ENCODE peak calls at places on chromosomes 12 and 14, in five cellular contexts. One of them, this sample, is unnamed.

GRCh38 chr12:51901121-51901812 is 6.0 kb upstream of the ACVRL1 start:
- DNase-seq in fibroblast of mammary gland: no peak
- DNase-seq in prostate gland: no peak
- DNase-seq in heart right ventricle: no peak
- DNase-seq in K562: peak; percentile 44
- DNase-seq in this sample: no peak

GRCh38 chr12:9607816-9608215 is at the start of gene KLRB1:
- DNase-seq in fibroblast of mammary gland: no peak
- DNase-seq in prostate gland: no peak
- DNase-seq in heart right ventricle: no peak
- DNase-seq in K562: no peak
- DNase-seq in this sample: no peak

GRCh38 chr12:113187588-113187987 is 2.1 kb downstream of the RITA1 start:
- DNase-seq in fibroblast of mammary gland: no peak
- DNase-seq in prostate gland: no peak
- DNase-seq in heart right ventricle: no peak
- DNase-seq in K562: no peak
- DNase-seq in this sample: no peak

GRCh38 chr12:110704750-110705149 is 15.8 kb upstream of the HVCN1 start:
- DNase-seq in fibroblast of mammary gland: no peak
- DNase-seq in prostate gland: peak; percentile 30
- DNase-seq in heart right ventricle: no peak
- DNase-seq in K562: no peak
- DNase-seq in this sample: no peak

GRCh38 chr12:19761465-19761864 is 322.2 kb downstream of the AEBP2 start:
- DNase-seq in fibroblast of mammary gland: no peak
- DNase-seq in prostate gland: no peak
- DNase-seq in heart right ventricle: no peak
- DNase-seq in K562: no peak
- DNase-seq in this sample: no peak

GRCh38 chr12:41604830-41605229 is 416.7 kb downstream of the PDZRN4 start:
- DNase-seq in fibroblast of mammary gland: no peak
- DNase-seq in prostate gland: no peak
- DNase-seq in heart right ventricle: no peak
- DNase-seq in K562: no peak
- DNase-seq in this sample: no peak

GRCh38 chr12:116164976-116165425 is 112.5 kb downstream of the MED13L start:
- DNase-seq in fibroblast of mammary gland: peak; percentile 67
- DNase-seq in prostate gland: no peak
- DNase-seq in heart right ventricle: no peak
- DNase-seq in K562: no peak
- DNase-seq in this sample: peak; percentile 52

GRCh38 chr12:81128930-81129554 is 51.2 kb downstream of the ACSS3 start:
- DNase-seq in fibroblast of mammary gland: peak; percentile 60
- DNase-seq in prostate gland: no peak
- DNase-seq in heart right ventricle: no peak
- DNase-seq in K562: peak; percentile 18
- DNase-seq in this sample: peak; percentile 24

GRCh38 chr12:40225984-40226602 is 1.3 kb downstream of the LRRK2 start:
- DNase-seq in fibroblast of mammary gland: no peak
- DNase-seq in prostate gland: no peak
- DNase-seq in heart right ventricle: no peak
- DNase-seq in K562: no peak
- DNase-seq in this sample: no peak

GRCh38 chr12:51915003-51915625 is 7.8 kb downstream of the ACVRL1 start:
- DNase-seq in fibroblast of mammary gland: no peak
- DNase-seq in prostate gland: no peak
- DNase-seq in heart right ventricle: no peak
- DNase-seq in K562: peak; percentile 71
- DNase-seq in this sample: no peak

GRCh38 chr12:103623716-103624115 is 36.6 kb downstream of the STAB2 start:
- DNase-seq in fibroblast of mammary gland: no peak
- DNase-seq in prostate gland: no peak
- DNase-seq in heart right ventricle: no peak
- DNase-seq in K562: no peak
- DNase-seq in this sample: no peak

GRCh38 chr12:111038941-111039340 is 118.6 kb upstream of the MYL2 start:
- DNase-seq in fibroblast of mammary gland: no peak
- DNase-seq in prostate gland: no peak
- DNase-seq in heart right ventricle: no peak
- DNase-seq in K562: no peak
- DNase-seq in this sample: no peak

GRCh38 chr14:73248294-73248868 is 11.1 kb downstream of the PAPLN start:
- DNase-seq in fibroblast of mammary gland: peak; percentile 56
- DNase-seq in prostate gland: no peak
- DNase-seq in heart right ventricle: no peak
- DNase-seq in K562: peak; percentile 51
- DNase-seq in this sample: peak; percentile 20

GRCh38 chr12:53575502-53576264 is 50.5 kb downstream of the ATF7 start:
- DNase-seq in fibroblast of mammary gland: peak; percentile 90
- DNase-seq in prostate gland: peak; percentile 24
- DNase-seq in heart right ventricle: no peak
- DNase-seq in K562: peak; percentile 24
- DNase-seq in this sample: peak; percentile 70

GRCh38 chr14:22432348-22432976 is 156.6 kb downstream of the DAD1 start:
- DNase-seq in fibroblast of mammary gland: peak; percentile 93
- DNase-seq in prostate gland: peak; percentile 68
- DNase-seq in heart right ventricle: no peak
- DNase-seq in K562: peak; percentile 20
- DNase-seq in this sample: peak; percentile 81

GRCh38 chr12:106429636-106430035 is 72.1 kb downstream of the POLR3B start:
- DNase-seq in fibroblast of mammary gland: no peak
- DNase-seq in prostate gland: no peak
- DNase-seq in heart right ventricle: no peak
- DNase-seq in K562: no peak
- DNase-seq in this sample: no peak

GRCh38 chr12:24042651-24043050 is 93.2 kb upstream of the SOX5 start:
- DNase-seq in fibroblast of mammary gland: no peak
- DNase-seq in prostate gland: no peak
- DNase-seq in heart right ventricle: no peak
- DNase-seq in K562: no peak
- DNase-seq in this sample: no peak

GRCh38 chr12:60977966-60978365 is 1282.2 kb upstream of the USP15 start:
- DNase-seq in fibroblast of mammary gland: no peak
- DNase-seq in prostate gland: no peak
- DNase-seq in heart right ventricle: no peak
- DNase-seq in K562: no peak
- DNase-seq in this sample: no peak

GRCh38 chr12:6053541-6053940 is 70.9 kb downstream of the VWF start:
- DNase-seq in fibroblast of mammary gland: no peak
- DNase-seq in prostate gland: no peak
- DNase-seq in heart right ventricle: no peak
- DNase-seq in K562: no peak
- DNase-seq in this sample: no peak

GRCh38 chr12:108568653-108569154 is 6.3 kb downstream of the ISCU start:
- DNase-seq in fibroblast of mammary gland: no peak
- DNase-seq in prostate gland: no peak
- DNase-seq in heart right ventricle: no peak
- DNase-seq in K562: no peak
- DNase-seq in this sample: no peak

GRCh38 chr14:73700325-73700724 is 13.9 kb downstream of the PNMA1 start:
- DNase-seq in fibroblast of mammary gland: no peak
- DNase-seq in prostate gland: no peak
- DNase-seq in heart right ventricle: no peak
- DNase-seq in K562: no peak
- DNase-seq in this sample: no peak

GRCh38 chr14:76328457-76329137 is 47.3 kb upstream of the ESRRB start:
- DNase-seq in fibroblast of mammary gland: no peak
- DNase-seq in prostate gland: no peak
- DNase-seq in heart right ventricle: no peak
- DNase-seq in K562: no peak
- DNase-seq in this sample: no peak

GRCh38 chr12:67593041-67593870 is 55.3 kb upstream of the DYRK2 start:
- DNase-seq in fibroblast of mammary gland: peak; percentile 54
- DNase-seq in prostate gland: peak; percentile 84
- DNase-seq in heart right ventricle: no peak
- DNase-seq in K562: no peak
- DNase-seq in this sample: peak; percentile 30

GRCh38 chr14:72700338-72701231 is 193.3 kb downstream of the DPF3 start:
- DNase-seq in fibroblast of mammary gland: no peak
- DNase-seq in prostate gland: no peak
- DNase-seq in heart right ventricle: no peak
- DNase-seq in K562: no peak
- DNase-seq in this sample: no peak

GRCh38 chr12:45973526-45973925 is 16.8 kb downstream of the SCAF11 start:
- DNase-seq in fibroblast of mammary gland: peak; percentile 16
- DNase-seq in prostate gland: no peak
- DNase-seq in heart right ventricle: no peak
- DNase-seq in K562: no peak
- DNase-seq in this sample: no peak

GRCh38 chr12:45974171-45974719 is 16.1 kb downstream of the SCAF11 start:
- DNase-seq in fibroblast of mammary gland: no peak
- DNase-seq in prostate gland: no peak
- DNase-seq in heart right ventricle: no peak
- DNase-seq in K562: no peak
- DNase-seq in this sample: no peak

GRCh38 chr12:45978108-45978507 is 12.3 kb downstream of the SCAF11 start:
- DNase-seq in fibroblast of mammary gland: no peak
- DNase-seq in prostate gland: no peak
- DNase-seq in heart right ventricle: no peak
- DNase-seq in K562: no peak
- DNase-seq in this sample: no peak

GRCh38 chr12:45975506-45975905 is 14.9 kb downstream of the SCAF11 start:
- DNase-seq in fibroblast of mammary gland: no peak
- DNase-seq in prostate gland: no peak
- DNase-seq in heart right ventricle: no peak
- DNase-seq in K562: no peak
- DNase-seq in this sample: no peak

DNA sequence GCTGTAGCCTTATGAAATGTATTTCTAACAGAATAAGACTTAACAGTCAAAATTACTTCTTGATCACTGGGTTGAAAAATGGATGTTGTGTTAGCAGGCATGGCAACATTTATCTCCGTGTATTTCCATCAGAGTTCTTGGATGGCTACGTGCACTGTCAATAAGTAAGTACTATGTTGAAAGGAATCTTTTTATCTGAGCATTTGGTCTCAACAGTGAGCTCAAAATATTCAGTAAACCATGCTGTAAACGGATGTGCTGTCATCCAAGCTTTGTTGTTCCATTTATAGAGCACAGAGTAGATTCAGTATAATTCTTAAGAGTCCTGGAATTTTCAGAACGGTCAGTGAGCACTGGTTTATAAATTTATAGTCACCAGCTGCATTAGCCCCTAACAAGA is 15.5 kb downstream of the SCAF11 start:
- DNase-seq in fibroblast of mammary gland: no peak
- DNase-seq in prostate gland: no peak
- DNase-seq in heart right ventricle: no peak
- DNase-seq in K562: no peak
- DNase-seq in this sample: no peak
- H3K4me3 ChIP-seq in fibroblast of mammary gland: no peak overlapping the region
- H3K4me3 ChIP-seq in prostate gland: no peak overlapping the region
- H3K4me3 ChIP-seq in heart right ventricle: no peak overlapping the region
- H3K4me3 ChIP-seq in K562: no peak overlapping the region
- H3K4me3 ChIP-seq in this sample: no peak overlapping the region

GRCh38 chr14:63993992-63994391 is 141.2 kb downstream of the SYNE2 start:
- DNase-seq in fibroblast of mammary gland: peak; percentile 7
- DNase-seq in prostate gland: no peak
- DNase-seq in heart right ventricle: no peak
- DNase-seq in K562: no peak
- DNase-seq in this sample: no peak
- TF ChIP-seq CTCF in fibroblast of mammary gland: peak; percentile 34
- TF ChIP-seq CTCF in prostate gland: no peak
- TF ChIP-seq CTCF in heart right ventricle: peak; percentile 29
- TF ChIP-seq CTCF in K562: no peak
- TF ChIP-seq CTCF in this sample: peak; percentile 11

GRCh38 chr14:59461891-59462290 is 3.3 kb downstream of the GPR135 start:
- DNase-seq in fibroblast of mammary gland: no peak
- DNase-seq in prostate gland: no peak
- DNase-seq in heart right ventricle: no peak
- DNase-seq in K562: no peak
- DNase-seq in this sample: no peak

GRCh38 chr14:59465570-59466150 is 480 bp upstream of the GPR135 start:
- DNase-seq in fibroblast of mammary gland: no peak
- DNase-seq in prostate gland: no peak
- DNase-seq in heart right ventricle: no peak
- DNase-seq in K562: no peak
- DNase-seq in this sample: no peak

GRCh38 chr14:59463773-59464650 is 1.2 kb downstream of the GPR135 start:
- DNase-seq in fibroblast of mammary gland: no peak
- DNase-seq in prostate gland: no peak
- DNase-seq in heart right ventricle: peak; percentile 37
- DNase-seq in K562: no peak
- DNase-seq in this sample: peak; percentile 20

GRCh38 chr14:59460378-59460777 is 4.8 kb downstream of the GPR135 start:
- DNase-seq in fibroblast of mammary gland: no peak
- DNase-seq in prostate gland: no peak
- DNase-seq in heart right ventricle: no peak
- DNase-seq in K562: no peak
- DNase-seq in this sample: no peak

GRCh38 chr14:59464651-59465569 is at the start of gene GPR135:
- DNase-seq in fibroblast of mammary gland: peak; percentile 32
- DNase-seq in prostate gland: peak; percentile 54
- DNase-seq in heart right ventricle: peak; percentile 69
- DNase-seq in K562: no peak
- DNase-seq in this sample: peak; percentile 35
- H3K4me3 ChIP-seq in fibroblast of mammary gland: peak within 1 kb of the TSS; percentile 43
- H3K4me3 ChIP-seq in prostate gland: peak within 1 kb of the TSS; percentile 63
- H3K4me3 ChIP-seq in heart right ventricle: peak within 1 kb of the TSS; percentile 68
- H3K4me3 ChIP-seq in K562: no peak within 1 kb of the TSS
- H3K4me3 ChIP-seq in this sample: peak within 1 kb of the TSS; percentile 46

GRCh38 chr12:12487490-12487889 is 75.2 kb downstream of the DUSP16 start:
- DNase-seq in fibroblast of mammary gland: no peak
- DNase-seq in prostate gland: no peak
- DNase-seq in heart right ventricle: no peak
- DNase-seq in K562: no peak
- DNase-seq in this sample: no peak

GRCh38 chr12:12488296-12488695 is 74.4 kb downstream of the DUSP16 start:
- DNase-seq in fibroblast of mammary gland: no peak
- DNase-seq in prostate gland: no peak
- DNase-seq in heart right ventricle: no peak
- DNase-seq in K562: no peak
- DNase-seq in this sample: no peak

GRCh38 chr12:12488823-12489528 is 73.7 kb downstream of the DUSP16 start:
- DNase-seq in fibroblast of mammary gland: no peak
- DNase-seq in prostate gland: no peak
- DNase-seq in heart right ventricle: no peak
- DNase-seq in K562: no peak
- DNase-seq in this sample: no peak

GRCh38 chr12:12483438-12483837 is 79.2 kb downstream of the DUSP16 start:
- DNase-seq in fibroblast of mammary gland: no peak
- DNase-seq in prostate gland: no peak
- DNase-seq in heart right ventricle: no peak
- DNase-seq in K562: no peak
- DNase-seq in this sample: peak; percentile 15

DNA sequence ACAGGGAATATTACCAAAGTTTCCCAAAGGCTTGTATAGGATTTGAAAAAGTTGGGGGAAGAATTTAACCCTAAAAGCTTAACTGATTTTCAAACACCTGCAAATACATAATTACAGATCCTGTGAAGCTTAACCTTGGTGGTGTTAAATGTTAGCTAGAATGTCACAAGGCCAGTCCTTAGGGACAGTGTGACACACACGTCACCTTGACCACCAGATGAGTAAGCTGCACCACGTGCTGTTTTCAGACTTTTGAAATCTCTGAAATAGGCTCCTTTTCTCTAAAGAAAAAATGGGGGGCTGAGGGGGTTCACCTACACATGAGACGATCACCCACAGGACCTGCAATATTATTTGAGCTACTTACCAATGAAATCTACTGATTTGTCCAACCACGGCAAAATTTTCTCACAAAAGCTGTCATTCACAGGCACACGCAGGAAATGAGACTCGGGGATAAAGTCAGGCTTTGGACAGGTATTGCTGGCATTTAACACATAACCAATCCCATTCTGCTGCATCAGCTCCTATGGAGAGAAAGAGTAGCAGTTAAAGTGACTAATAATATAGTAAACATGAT is 75.9 kb downstream of the DUSP16 start:
- DNase-seq in fibroblast of mammary gland: no peak
- DNase-seq in prostate gland: no peak
- DNase-seq in heart right ventricle: no peak
- DNase-seq in K562: no peak
- DNase-seq in this sample: no peak
- TF ChIP-seq CTCF in fibroblast of mammary gland: no peak
- TF ChIP-seq CTCF in prostate gland: no peak
- TF ChIP-seq CTCF in heart right ventricle: no peak
- TF ChIP-seq CTCF in K562: no peak
- TF ChIP-seq CTCF in this sample: no peak

This sample was measured in foreskin fibroblast.